ENCODE peak calls at places on chromosome 14, in four cellular contexts. P is CD4-positive, alpha-beta T cell; W is effector memory CD8-positive, alpha-beta T cell; R is sciatic nerve. E is an unnamed sample.

GRCh38 chr14:91580886-91581615 is 70.9 kb upstream of the PPP4R3A start:
- DNase-seq in W (no peak), R (no peak), P (no peak), E (no peak)

GRCh38 chr14:74324945-74325361 is 22.2 kb upstream of the ABCD4 start:
- DNase-seq in W (no peak), R (no peak), P (no peak), E (no peak)

GRCh38 chr14:78666336-78667056 is 496.3 kb downstream of the NRXN3 start:
- DNase-seq in R (no peak), P (no peak), W (no peak), E (no peak)

GRCh38 chr14:73795466-73795865 is 56.2 kb upstream of the PTGR2 start:
- DNase-seq in P (no peak), R (no peak), W (no peak), E (no peak)

GRCh38 chr14:92728781-92729364 is 19.6 kb downstream of the LGMN start:
- DNase-seq in R (no peak), P (no peak), W (no peak), E (no peak)

GRCh38 chr14:63727231-63727735 is 582 bp downstream of the SGPP1 start:
- DNase-seq in W (no peak), R (peak; percentile 67), P (peak; percentile 9), E (peak; percentile 78)

GRCh38 chr14:68788275-68789001 is 4.4 kb downstream of the ZFP36L1 start:
- DNase-seq in W (no peak), R (no peak), P (no peak), E (no peak)

GRCh38 chr14:74960702-74961101 is 5.3 kb upstream of the PGF start:
- DNase-seq in P (no peak), W (no peak), R (no peak), E (no peak)

GRCh38 chr14:76203086-76204001 is 51.6 kb downstream of the GPATCH2L start:
- DNase-seq in P (no peak), W (no peak), R (no peak), E (no peak)

GRCh38 chr14:91402278-91403068 is 15.1 kb downstream of the CCDC88C start:
- DNase-seq in P (no peak), W (no peak), R (no peak), E (no peak)

GRCh38 chr14:74973003-74973614 is 17.7 kb upstream of the PGF start:
- DNase-seq in W (no peak), P (no peak), R (no peak), E (no peak)

GRCh38 chr14:32524609-32525391 is 195.7 kb downstream of the AKAP6 start:
- DNase-seq in W (no peak), P (no peak), R (no peak), E (no peak)

GRCh38 chr14:70097576-70098256 is 91.0 kb downstream of the SLC8A3 start:
- DNase-seq in R (no peak), W (no peak), P (no peak), E (no peak)

GRCh38 chr14:75259510-75259855 is 19.1 kb upstream of the FOS start:
- DNase-seq in R (peak; percentile 48), W (no peak), P (no peak), E (no peak)

GRCh38 chr14:85124896-85125295 is 405.0 kb upstream of the FLRT2 start:
- DNase-seq in R (no peak), W (no peak), P (no peak), E (no peak)

GRCh38 chr14:104657114-104657524 is 32.3 kb upstream of the INF2 start:
- DNase-seq in R (no peak), P (no peak), W (no peak), E (no peak)

E was measured in coronary artery.